ENCODE peak calls at places on chromosomes 2 and 18, in nine cellular contexts. N, S, F, K, H, P, U, E and Z are unnamed samples.

GRCh38 chr18:79938196-79938595 is 13.3 kb downstream of the SLC66A2 start:
- DNase-seq in K (peak; percentile 37), N (peak; percentile 47), U (no peak), H (no peak), P (no peak), F (no peak), E (peak; percentile 16), S (no peak), Z (peak; percentile 10)

GRCh38 chr2:55051026-55051866 is 995 bp upstream of the RTN4 start:
- DNase-seq in K (no peak), N (no peak), S (peak; percentile 99), P (peak; percentile 91), H (peak; percentile 29), U (no peak), E (peak; percentile 48), F (peak; percentile 53), Z (peak; percentile 75)

GRCh38 chr2:5969301-5969700 is 277.1 kb downstream of the SOX11 start:
- DNase-seq in N (peak; percentile 37), S (no peak), K (no peak), P (no peak), H (no peak), F (no peak), E (no peak), U (no peak), Z (no peak)

GRCh38 chr2:654896-655295 is 22.3 kb downstream of the TMEM18 start:
- DNase-seq in P (no peak), K (no peak), F (no peak), E (no peak), U (no peak), N (peak; percentile 20), S (no peak), H (no peak), Z (no peak)

GRCh38 chr18:51185075-51185474 is 12.4 kb downstream of the MEX3C start:
- DNase-seq in N (no peak), U (no peak), E (no peak), S (no peak), P (no peak), F (no peak), K (no peak), H (no peak), Z (no peak)

GRCh38 chr18:56835331-56835730 is 184.2 kb downstream of the WDR7 start:
- DNase-seq in S (no peak), U (no peak), H (no peak), N (no peak), P (no peak), F (no peak), E (no peak), K (no peak), Z (no peak)

GRCh38 chr2:149037851-149038250 is 648 bp upstream of the LYPD6B start:
- DNase-seq in U (no peak), N (no peak), P (no peak), E (peak; percentile 56), K (no peak), S (no peak), F (no peak), H (no peak), Z (no peak)

GRCh38 chr2:183162362-183162761 is 38.1 kb downstream of the NUP35 start:
- DNase-seq in F (no peak), U (no peak), H (no peak), P (no peak), K (no peak), E (no peak), S (peak; percentile 30), N (no peak), Z (no peak)

GRCh38 chr2:135257383-135258090 is 205.4 kb downstream of the RAB3GAP1 start:
- DNase-seq in P (no peak), H (no peak), E (no peak), S (peak; percentile 34), N (no peak), K (no peak), U (no peak), F (no peak), Z (no peak)

GRCh38 chr2:147214900-147215299 is 629.9 kb upstream of the ACVR2A start:
- DNase-seq in S (no peak), E (no peak), N (no peak), P (no peak), U (no peak), H (no peak), F (no peak), K (no peak), Z (no peak)

GRCh38 chr2:183490930-183491329 is 366.7 kb downstream of the NUP35 start:
- DNase-seq in S (no peak), E (no peak), F (no peak), U (no peak), N (no peak), P (no peak), H (no peak), K (no peak), Z (no peak)

GRCh38 chr2:45444991-45445390 is 166.1 kb downstream of the SRBD1 start:
- DNase-seq in E (no peak), U (no peak), F (no peak), S (no peak), K (no peak), P (no peak), N (no peak), H (no peak), Z (no peak)

GRCh38 chr2:186588421-186588820 is 1.4 kb upstream of the ITGAV start:
- DNase-seq in P (no peak), F (no peak), S (no peak), K (no peak), N (no peak), H (no peak), U (no peak), E (no peak), Z (no peak)

GRCh38 chr2:177753682-177754475 is 318.7 kb downstream of the PDE11A start:
- DNase-seq in P (peak; percentile 85), U (peak; percentile 28), K (peak; percentile 62), E (peak; percentile 69), N (no peak), S (peak; percentile 41), H (no peak), F (no peak), Z (no peak)

GRCh38 chr2:151162185-151162584 is 99.5 kb downstream of the RBM43 start:
- DNase-seq in N (no peak), U (no peak), F (no peak), S (peak; percentile 24), K (no peak), H (no peak), E (no peak), P (no peak), Z (no peak)

GRCh38 chr2:101401906-101402305 is 14.6 kb upstream of the CREG2 start:
- DNase-seq in F (no peak), E (no peak), U (no peak), N (no peak), S (no peak), H (no peak), P (no peak), K (no peak), Z (no peak)

GRCh38 chr2:209790066-209790728 is 18.6 kb downstream of the UNC80 start:
- DNase-seq in N (no peak), P (no peak), K (no peak), E (no peak), S (no peak), U (no peak), F (no peak), H (no peak), Z (no peak)

GRCh38 chr2:25347205-25347815 is 5.6 kb upstream of the DNMT3A start:
- DNase-seq in F (no peak), P (no peak), U (no peak), S (no peak), N (no peak), H (no peak), K (no peak), E (no peak), Z (no peak)

GRCh38 chr2:236988690-236989639 is 96.7 kb upstream of the COPS8 start:
- DNase-seq in S (no peak), K (peak; percentile 81), P (peak; percentile 72), U (no peak), E (no peak), F (no peak), H (no peak), N (peak; percentile 82), Z (peak; percentile 73)

GRCh38 chr2:71157124-71157802 is 26.8 kb downstream of the MPHOSPH10 start:
- DNase-seq in F (peak; percentile 61), N (peak; percentile 57), P (peak; percentile 25), S (no peak), E (peak; percentile 82), H (peak; percentile 66), K (peak; percentile 52), U (peak; percentile 35), Z (no peak)

GRCh38 chr18:48996901-48997463 is 46.2 kb upstream of the SMAD7 start:
- DNase-seq in N (peak; percentile 50), E (no peak), P (no peak), H (no peak), U (peak; percentile 79), K (peak; percentile 39), S (no peak), F (peak; percentile 66), Z (no peak)
- H3K27ac ChIP-seq in N (peak overlapping the region; percentile 21), E (no peak overlapping the region), P (peak overlapping the region; percentile 41), H (no peak overlapping the region), U (peak overlapping the region; percentile 49), K (peak overlapping the region; percentile 64), S (peak overlapping the region; percentile 53), F (peak overlapping the region; percentile 47), Z (peak overlapping the region; percentile 62)

DNA sequence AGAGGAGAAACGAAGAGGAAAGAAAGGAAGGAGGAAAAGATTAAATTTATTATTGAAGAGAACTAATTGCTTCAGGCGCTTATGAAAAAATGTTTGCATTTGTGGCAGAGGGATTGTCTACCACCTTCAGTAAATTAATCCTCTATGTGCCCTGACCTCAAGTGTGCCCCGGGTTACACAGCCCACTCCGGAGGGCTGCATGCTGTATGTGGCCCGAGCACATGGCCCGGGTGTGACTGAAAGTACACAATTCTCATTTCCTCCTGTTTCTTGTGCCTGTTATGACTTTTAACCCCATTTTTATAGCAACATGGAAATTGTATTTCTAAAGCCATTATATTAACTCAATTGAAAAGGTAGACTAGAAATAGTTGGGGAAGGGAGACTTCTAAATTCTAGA is 38.8 kb downstream of the ZEB2 start:
- DNase-seq in U (no peak), F (no peak), E (no peak), S (no peak), P (no peak), N (no peak), H (no peak), K (no peak), Z (no peak)
- H3K27ac ChIP-seq in U (no peak overlapping the region), F (no peak overlapping the region), E (no peak overlapping the region), S (no peak overlapping the region), P (no peak overlapping the region), N (peak overlapping the region; percentile 23), H (no peak overlapping the region), K (no peak overlapping the region), Z (no peak overlapping the region)

GRCh38 chr2:86832334-86833096 is 29.2 kb downstream of the CD8B start:
- DNase-seq in F (no peak), H (no peak), K (no peak), N (no peak), S (no peak), P (no peak), E (no peak), U (no peak), Z (no peak)
- H3K27ac ChIP-seq in F (peak overlapping the region; percentile 24), H (peak overlapping the region; percentile 40), K (no peak overlapping the region), N (no peak overlapping the region), S (no peak overlapping the region), P (no peak overlapping the region), E (no peak overlapping the region), U (no peak overlapping the region), Z (no peak overlapping the region)

DNA sequence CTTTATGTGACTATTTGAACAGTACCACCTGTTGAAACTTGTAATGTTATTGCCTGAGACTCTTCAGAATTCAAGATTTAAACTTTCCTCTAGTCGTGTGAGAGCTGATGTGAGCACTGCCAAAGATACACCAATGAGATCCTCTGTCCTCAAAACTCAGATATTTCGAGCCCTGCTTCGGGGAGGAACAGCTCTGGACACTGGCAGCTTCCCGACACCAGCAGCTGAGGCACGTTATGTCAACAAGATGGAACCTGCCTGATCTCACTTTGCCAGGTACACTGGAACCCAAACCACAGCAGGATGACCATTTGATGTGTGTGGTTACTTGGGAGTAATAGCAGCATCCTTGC is 319.9 kb upstream of the RBMS1 start:
- DNase-seq in K (no peak), H (no peak), S (no peak), E (no peak), U (no peak), P (peak; percentile 33), F (no peak), N (no peak), Z (no peak)
- H3K27ac ChIP-seq in K (no peak overlapping the region), H (no peak overlapping the region), S (no peak overlapping the region), E (no peak overlapping the region), U (no peak overlapping the region), P (peak overlapping the region; percentile 56), F (no peak overlapping the region), N (no peak overlapping the region), Z (peak overlapping the region; percentile 81)